ENCODE peak calls at places on chromosomes 13 and 19, in four cellular contexts. One of them, this sample, is unnamed.

GRCh38 chr19:54133312-54133956 is 4.1 kb upstream of the CNOT3 start:
- DNase-seq in K562: peak
- DNase-seq in HCT116: peak
- DNase-seq in HepG2: peak
- DNase-seq in this sample: no peak

GRCh38 chr19:58218899-58219298 is 9.8 kb upstream of the ZNF544 start:
- DNase-seq in K562: peak
- DNase-seq in HCT116: peak
- DNase-seq in HepG2: peak
- DNase-seq in this sample: no peak

GRCh38 chr19:1102407-1103106 is 1.2 kb upstream of the GPX4 start:
- DNase-seq in K562: peak
- DNase-seq in HCT116: peak
- DNase-seq in HepG2: peak
- DNase-seq in this sample: peak

GRCh38 chr13:40233731-40234195 is 432.7 kb downstream of the FOXO1 start:
- DNase-seq in K562: no peak
- DNase-seq in HCT116: no peak
- DNase-seq in HepG2: no peak
- DNase-seq in this sample: no peak

GRCh38 chr19:31553112-31553843 is 204.0 kb upstream of the TSHZ3 start:
- DNase-seq in K562: peak
- DNase-seq in HCT116: no peak
- DNase-seq in HepG2: no peak
- DNase-seq in this sample: no peak

GRCh38 chr13:69956343-69956742 is 151.3 kb upstream of the ATXN8OS start:
- DNase-seq in K562: no peak
- DNase-seq in HCT116: no peak
- DNase-seq in HepG2: no peak
- DNase-seq in this sample: no peak

GRCh38 chr13:48126944-48127814 is 32.3 kb upstream of the MED4 start:
- DNase-seq in K562: peak
- DNase-seq in HCT116: peak
- DNase-seq in HepG2: peak
- DNase-seq in this sample: peak

GRCh38 chr19:16327911-16328823 is 3.5 kb downstream of the KLF2 start:
- DNase-seq in K562: peak
- DNase-seq in HCT116: no peak
- DNase-seq in HepG2: no peak
- DNase-seq in this sample: no peak

GRCh38 chr19:7902796-7903243 is 857 bp upstream of the MAP2K7 start:
- DNase-seq in K562: peak
- DNase-seq in HCT116: no peak
- DNase-seq in HepG2: no peak
- DNase-seq in this sample: no peak

GRCh38 chr13:106118996-106119395 is 416.5 kb downstream of the EFNB2 start:
- DNase-seq in K562: no peak
- DNase-seq in HCT116: no peak
- DNase-seq in HepG2: no peak
- DNase-seq in this sample: no peak

GRCh38 chr13:44155422-44156293 is 218.0 kb upstream of the SERP2 start:
- DNase-seq in K562: no peak
- DNase-seq in HCT116: no peak
- DNase-seq in HepG2: no peak
- DNase-seq in this sample: no peak

GRCh38 chr13:76473552-76474134 is 412.6 kb downstream of the KCTD12 start:
- DNase-seq in K562: peak
- DNase-seq in HCT116: peak
- DNase-seq in HepG2: peak
- DNase-seq in this sample: peak

GRCh38 chr19:31979949-31980670 is 365.3 kb upstream of the ZNF507 start:
- DNase-seq in K562: no peak
- DNase-seq in HCT116: no peak
- DNase-seq in HepG2: no peak
- DNase-seq in this sample: no peak

GRCh38 chr19:1844536-1845515 is 3.5 kb downstream of the REXO1 start:
- DNase-seq in K562: no peak
- DNase-seq in HCT116: no peak
- DNase-seq in HepG2: no peak
- DNase-seq in this sample: no peak

GRCh38 chr19:57934820-57935665 is at the start of gene ZNF418:
- DNase-seq in K562: peak
- DNase-seq in HCT116: no peak
- DNase-seq in HepG2: no peak
- DNase-seq in this sample: peak

GRCh38 chr19:28815257-28815656 is 397.7 kb downstream of the UQCRFS1 start:
- DNase-seq in K562: no peak
- DNase-seq in HCT116: no peak
- DNase-seq in HepG2: no peak
- DNase-seq in this sample: no peak

GRCh38 chr19:40599331-40600085 is 1.7 kb upstream of the LTBP4 start:
- DNase-seq in K562: peak
- DNase-seq in HCT116: no peak
- DNase-seq in HepG2: no peak
- DNase-seq in this sample: no peak

GRCh38 chr13:47553329-47553977 is 447.6 kb downstream of the SUCLA2 start:
- DNase-seq in K562: no peak
- DNase-seq in HCT116: no peak
- DNase-seq in HepG2: no peak
- DNase-seq in this sample: no peak

GRCh38 chr19:48654299-48655059 is 8.5 kb upstream of the CA11 start:
- DNase-seq in K562: peak
- DNase-seq in HCT116: no peak
- DNase-seq in HepG2: no peak
- DNase-seq in this sample: no peak

GRCh38 chr13:48233886-48234488 is 981 bp downstream of the ITM2B start:
- DNase-seq in K562: no peak
- DNase-seq in HCT116: no peak
- DNase-seq in HepG2: no peak
- DNase-seq in this sample: no peak

GRCh38 chr19:3721131-3721899 is 13.1 kb downstream of the TJP3 start:
- DNase-seq in K562: peak
- DNase-seq in HCT116: peak
- DNase-seq in HepG2: peak
- DNase-seq in this sample: no peak

GRCh38 chr19:1503089-1503924 is 9.5 kb downstream of the ADAMTSL5 start:
- DNase-seq in K562: peak
- DNase-seq in HCT116: no peak
- DNase-seq in HepG2: no peak
- DNase-seq in this sample: no peak

GRCh38 chr13:90882551-90882950 is 464.9 kb upstream of the MIR17HG start:
- DNase-seq in K562: no peak
- DNase-seq in HCT116: no peak
- DNase-seq in HepG2: no peak
- DNase-seq in this sample: no peak

GRCh38 chr13:78193853-78194252 is 275.2 kb upstream of the EDNRB start:
- DNase-seq in K562: no peak
- DNase-seq in HCT116: no peak
- DNase-seq in HepG2: no peak
- DNase-seq in this sample: no peak

GRCh38 chr19:46610413-46610775 is 9.3 kb downstream of the CALM3 start:
- DNase-seq in K562: no peak
- DNase-seq in HCT116: no peak
- DNase-seq in HepG2: no peak
- DNase-seq in this sample: no peak

GRCh38 chr13:48859168-48860105 is 116.3 kb upstream of the FNDC3A start:
- DNase-seq in K562: peak
- DNase-seq in HCT116: no peak
- DNase-seq in HepG2: no peak
- DNase-seq in this sample: no peak

GRCh38 chr19:16118489-16119033 is 6.9 kb downstream of the RAB8A start:
- DNase-seq in K562: no peak
- DNase-seq in HCT116: no peak
- DNase-seq in HepG2: no peak
- DNase-seq in this sample: no peak

GRCh38 chr13:64305246-64305645 is 2889.6 kb upstream of the PCDH20 start:
- DNase-seq in K562: no peak
- DNase-seq in HCT116: no peak
- DNase-seq in HepG2: no peak
- DNase-seq in this sample: no peak

GRCh38 chr13:42574435-42575311 is 721 bp downstream of the TNFSF11 start:
- DNase-seq in K562: no peak
- DNase-seq in HCT116: no peak
- DNase-seq in HepG2: no peak
- DNase-seq in this sample: no peak

DNA sequence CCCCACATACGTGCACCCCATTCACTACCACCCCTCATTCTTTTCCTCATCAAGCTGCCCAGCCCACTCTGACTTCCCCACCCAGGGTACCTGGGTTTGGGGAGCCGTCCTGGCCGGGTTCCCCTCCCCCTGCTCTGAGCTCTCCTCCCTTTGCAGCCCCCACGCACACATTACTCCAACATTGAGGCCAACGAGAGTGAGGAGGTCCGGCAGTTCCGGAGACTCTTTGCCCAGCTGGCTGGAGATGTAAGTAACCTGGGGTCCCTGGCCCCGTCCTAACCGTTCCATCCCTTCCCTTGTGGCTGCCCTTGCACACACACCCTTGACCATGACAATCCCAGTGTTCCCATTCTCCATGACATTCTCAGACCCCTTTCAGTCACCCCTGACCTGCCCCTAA is 2.6 kb downstream of the CAPNS1 start:
- DNase-seq in K562: no peak
- DNase-seq in HCT116: no peak
- DNase-seq in HepG2: no peak
- DNase-seq in this sample: no peak
- TF ChIP-seq TCF7L2 in K562: no peak
- TF ChIP-seq TCF7L2 in HCT116: no peak
- TF ChIP-seq TCF7L2 in HepG2: no peak
- TF ChIP-seq TCF7L2 in this sample: no peak

GRCh38 chr13:113724016-113724758 is 34.8 kb upstream of the TMEM255B start:
- DNase-seq in K562: no peak
- DNase-seq in HCT116: no peak
- DNase-seq in HepG2: no peak
- DNase-seq in this sample: no peak
- TF ChIP-seq TCF7L2 in K562: no peak
- TF ChIP-seq TCF7L2 in HCT116: no peak
- TF ChIP-seq TCF7L2 in HepG2: no peak
- TF ChIP-seq TCF7L2 in this sample: no peak

GRCh38 chr19:18415177-18415867 is 3.9 kb upstream of the SSBP4 start:
- DNase-seq in K562: peak
- DNase-seq in HCT116: no peak
- DNase-seq in HepG2: no peak
- DNase-seq in this sample: no peak
- TF ChIP-seq TCF7L2 in K562: no peak
- TF ChIP-seq TCF7L2 in HCT116: peak
- TF ChIP-seq TCF7L2 in HepG2: no peak
- TF ChIP-seq TCF7L2 in this sample: no peak

DNA sequence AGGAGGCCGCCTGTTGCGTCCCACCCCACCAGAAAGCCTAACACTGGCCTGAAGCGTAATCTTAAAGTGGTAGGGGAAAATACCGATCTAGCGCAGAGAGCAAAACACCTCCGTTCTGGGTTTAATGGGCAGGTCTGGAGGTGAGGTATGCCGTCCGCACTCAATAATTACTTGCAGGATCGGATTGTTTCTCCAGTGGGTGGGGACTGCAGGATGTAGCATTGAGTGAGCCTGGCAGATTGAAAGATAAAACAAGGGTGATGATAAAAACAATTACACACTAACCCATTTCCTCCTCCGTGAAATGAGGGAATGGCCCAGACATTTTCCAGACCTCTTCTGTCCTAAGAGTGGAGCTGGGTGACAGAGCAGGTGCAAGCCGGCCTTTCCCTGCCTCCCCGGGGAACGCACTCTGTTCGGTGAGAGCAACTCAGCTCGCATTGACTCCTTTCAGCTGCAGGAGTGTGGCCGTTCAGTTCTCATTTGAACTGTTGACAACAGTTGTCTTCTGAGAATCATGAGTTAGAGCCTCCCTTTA is 110.2 kb upstream of the DOCK9 start:
- DNase-seq in K562: peak
- DNase-seq in HCT116: no peak
- DNase-seq in HepG2: no peak
- DNase-seq in this sample: no peak
- TF ChIP-seq TCF7L2 in K562: no peak
- TF ChIP-seq TCF7L2 in HCT116: no peak
- TF ChIP-seq TCF7L2 in HepG2: no peak
- TF ChIP-seq TCF7L2 in this sample: no peak

GRCh38 chr19:5534787-5535586 is 32.8 kb downstream of the TINCR start:
- DNase-seq in K562: peak
- DNase-seq in HCT116: peak
- DNase-seq in HepG2: no peak
- DNase-seq in this sample: no peak

GRCh38 chr19:5537870-5538269 is 29.9 kb downstream of the TINCR start:
- DNase-seq in K562: no peak
- DNase-seq in HCT116: no peak
- DNase-seq in HepG2: no peak
- DNase-seq in this sample: no peak

GRCh38 chr19:5533257-5533656 is 34.5 kb downstream of the TINCR start:
- DNase-seq in K562: no peak
- DNase-seq in HCT116: no peak
- DNase-seq in HepG2: no peak
- DNase-seq in this sample: no peak

GRCh38 chr19:5539431-5539833 is 28.3 kb downstream of the TINCR start:
- DNase-seq in K562: no peak
- DNase-seq in HCT116: no peak
- DNase-seq in HepG2: no peak
- DNase-seq in this sample: no peak

DNA sequence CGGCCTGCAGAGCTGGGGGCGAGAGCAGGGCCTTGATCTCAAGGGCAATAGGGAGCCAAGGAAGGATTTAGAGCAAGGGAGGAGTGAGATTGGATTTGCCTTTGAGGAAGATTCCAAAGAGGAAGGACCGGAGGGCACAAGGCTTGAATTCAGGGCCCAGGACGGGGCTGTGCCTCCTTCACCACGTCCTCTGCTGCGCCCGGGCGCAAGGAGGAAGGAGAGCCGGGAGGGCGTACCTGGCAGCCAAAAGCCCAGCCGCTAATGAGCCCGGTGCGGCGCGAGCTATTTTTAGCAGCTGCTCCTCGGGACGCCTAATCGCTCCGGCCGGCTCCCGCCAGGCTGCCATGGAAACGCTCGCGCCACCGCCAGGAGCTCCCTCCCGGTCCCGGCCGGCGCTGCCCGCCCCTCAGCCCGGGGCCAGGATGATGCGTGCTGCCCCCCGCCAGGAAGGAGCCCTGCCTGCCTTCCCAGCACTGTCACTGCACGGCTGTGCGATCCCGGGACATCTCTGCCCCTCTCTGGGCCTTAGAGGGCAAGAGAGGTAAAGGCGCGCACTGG is 31.3 kb downstream of the TINCR start:
- DNase-seq in K562: peak
- DNase-seq in HCT116: peak
- DNase-seq in HepG2: no peak
- DNase-seq in this sample: no peak
- TF ChIP-seq TCF7L2 in K562: no peak
- TF ChIP-seq TCF7L2 in HCT116: no peak
- TF ChIP-seq TCF7L2 in HepG2: no peak
- TF ChIP-seq TCF7L2 in this sample: no peak

GRCh38 chr19:33804021-33804799 is 7.5 kb downstream of the KCTD15 start:
- DNase-seq in K562: no peak
- DNase-seq in HCT116: no peak
- DNase-seq in HepG2: peak
- DNase-seq in this sample: no peak
- TF ChIP-seq TCF7L2 in K562: no peak
- TF ChIP-seq TCF7L2 in HCT116: no peak
- TF ChIP-seq TCF7L2 in HepG2: no peak
- TF ChIP-seq TCF7L2 in this sample: no peak

This sample was measured in Panc1.